ENCODE peak calls at places on chromosomes 13 and 19, in six cellular contexts. B is HCT116, L is hepatocyte, S is PC-9, N is GM23248, Q is Karpas-422. O is an unnamed sample.
A peak's percentile ranks its signal among the peaks of the same experiment; 100 is the strongest.

GRCh38 chr13:89628567-89628966 is 1718.9 kb upstream of the MIR17HG start:
- DNase-seq in B (no peak), L (no peak), S (no peak), N (no peak), Q (no peak), O (no peak)

GRCh38 chr19:17359905-17360800 is 17.0 kb downstream of the PLVAP start:
- DNase-seq in B (no peak), L (no peak), S (no peak), N (no peak), Q (no peak), O (no peak)

GRCh38 chr19:27741236-27741635 is 1471.7 kb downstream of the UQCRFS1 start:
- DNase-seq in B (no peak), L (no peak), S (no peak), N (no peak), Q (no peak), O (no peak)

GRCh38 chr13:68727788-68728187 is 1379.8 kb upstream of the ATXN8OS start:
- DNase-seq in B (no peak), L (no peak), S (no peak), N (no peak), Q (no peak), O (no peak)

GRCh38 chr19:54482889-54483288 is 9.8 kb upstream of the CDC42EP5 start:
- DNase-seq in B (no peak), L (no peak), S (no peak), N (no peak), Q (no peak), O (no peak)

GRCh38 chr19:14536926-14537692 is 7.7 kb downstream of the TECR start:
- DNase-seq in B (peak; percentile 88), L (peak; percentile 87), S (peak; percentile 91), N (peak; percentile 50), Q (peak; percentile 90), O (peak; percentile 98)

GRCh38 chr13:50989476-50989875 is 79.9 kb downstream of the RNASEH2B start:
- DNase-seq in B (no peak), L (peak; percentile 57), S (no peak), N (no peak), Q (no peak), O (peak; percentile 71)

GRCh38 chr19:35194022-35194984 is 34.2 kb downstream of the FAM187B start:
- DNase-seq in B (no peak), L (no peak), S (no peak), N (no peak), Q (no peak), O (no peak)

GRCh38 chr13:111007209-111007608 is 92.3 kb upstream of the ANKRD10 start:
- DNase-seq in B (no peak), L (no peak), S (no peak), N (no peak), Q (peak; percentile 62), O (no peak)

GRCh38 chr13:104008571-104009435 is 942.6 kb upstream of the SLC10A2 start:
- DNase-seq in B (no peak), L (no peak), S (no peak), N (no peak), Q (no peak), O (no peak)

GRCh38 chr19:36257512-36257876 is 42.6 kb downstream of the ZNF146 start:
- DNase-seq in B (no peak), L (no peak), S (no peak), N (peak; percentile 26), Q (no peak), O (peak; percentile 81)

GRCh38 chr19:5673752-5674151 is 6.6 kb downstream of the MICOS13 start:
- DNase-seq in B (no peak), L (no peak), S (no peak), N (no peak), Q (no peak), O (no peak)

GRCh38 chr19:29308977-29309520 is 96.1 kb upstream of the UQCRFS1 start:
- DNase-seq in B (no peak), L (no peak), S (no peak), N (no peak), Q (no peak), O (peak; percentile 64)

GRCh38 chr19:50516859-50517703 is 3.4 kb upstream of the ASPDH start:
- DNase-seq in B (no peak), L (no peak), S (no peak), N (no peak), Q (no peak), O (peak; percentile 51)

GRCh38 chr19:33864311-33864850 is 67.7 kb downstream of the KCTD15 start:
- DNase-seq in B (no peak), L (no peak), S (no peak), N (no peak), Q (no peak), O (no peak)

GRCh38 chr13:50085063-50085462 is 69.8 kb downstream of the KCNRG start:
- DNase-seq in B (no peak), L (peak; percentile 72), S (no peak), N (peak; percentile 75), Q (no peak), O (peak; percentile 78)

GRCh38 chr19:38735257-38735686 is 9.0 kb downstream of the CAPN12 start:
- DNase-seq in B (no peak), L (peak; percentile 64), S (peak; percentile 74), N (no peak), Q (no peak), O (peak; percentile 84)

GRCh38 chr19:19418548-19419260 is 13.2 kb downstream of the GATAD2A start:
- DNase-seq in B (no peak), L (no peak), S (no peak), N (no peak), Q (no peak), O (no peak)

GRCh38 chr19:39470724-39471339 is 9.8 kb upstream of the TIMM50 start:
- DNase-seq in B (no peak), L (no peak), S (no peak), N (peak; percentile 51), Q (no peak), O (no peak)

GRCh38 chr19:1844536-1845515 is 3.5 kb downstream of the REXO1 start:
- DNase-seq in B (no peak), L (no peak), S (no peak), N (peak; percentile 36), Q (no peak), O (no peak)

GRCh38 chr19:2227415-2228156 is 8.5 kb downstream of the PLEKHJ1 start:
- DNase-seq in B (no peak), L (no peak), S (no peak), N (no peak), Q (no peak), O (peak; percentile 33)

GRCh38 chr19:38730731-38731589 is 13.3 kb downstream of the CAPN12 start:
- DNase-seq in B (no peak), L (no peak), S (no peak), N (no peak), Q (no peak), O (no peak)

GRCh38 chr19:41219924-41220567 is 1.0 kb downstream of the AXL start:
- DNase-seq in B (no peak), L (peak; percentile 49), S (peak; percentile 39), N (peak; percentile 81), Q (no peak), O (peak; percentile 17)

GRCh38 chr13:51451467-51452390 is 1.1 kb downstream of the INTS6 start:
- DNase-seq in B (peak; percentile 36), L (peak; percentile 87), S (peak; percentile 54), N (peak; percentile 83), Q (peak; percentile 93), O (peak; percentile 92)

GRCh38 chr19:13103961-13104847 is 1.5 kb upstream of the LYL1 start:
- DNase-seq in B (no peak), L (no peak), S (no peak), N (peak; percentile 52), Q (peak; percentile 93), O (peak; percentile 81)

GRCh38 chr13:48737689-48738088 is 84.0 kb downstream of the CYSLTR2 start:
- DNase-seq in B (no peak), L (no peak), S (no peak), N (no peak), Q (no peak), O (no peak)

GRCh38 chr19:23509686-23510450 is 114.6 kb upstream of the ZNF91 start:
- DNase-seq in B (no peak), L (no peak), S (peak; percentile 74), N (no peak), Q (no peak), O (no peak)

GRCh38 chr19:15299568-15300409 is 32.5 kb downstream of the BRD4 start:
- DNase-seq in B (no peak), L (no peak), S (no peak), N (peak; percentile 87), Q (no peak), O (no peak)

GRCh38 chr19:45773384-45773783 is 4.3 kb upstream of the SIX5 start:
- DNase-seq in B (no peak), L (no peak), S (no peak), N (no peak), Q (no peak), O (no peak)

GRCh38 chr13:94298346-94298745 is 181.1 kb downstream of the DCT start:
- DNase-seq in B (no peak), L (no peak), S (no peak), N (no peak), Q (no peak), O (no peak)

GRCh38 chr13:45928843-45929242 is 77.3 kb upstream of the SIAH3 start:
- DNase-seq in B (no peak), L (no peak), S (no peak), N (no peak), Q (no peak), O (no peak)

GRCh38 chr13:110316196-110316595 is 9.1 kb downstream of the COL4A2 start:
- DNase-seq in B (no peak), L (no peak), S (no peak), N (no peak), Q (no peak), O (no peak)

GRCh38 chr19:4139614-4140236 is 13.7 kb upstream of the CREB3L3 start:
- DNase-seq in B (peak; percentile 71), L (peak; percentile 77), S (peak; percentile 78), N (peak; percentile 60), Q (peak; percentile 92), O (peak; percentile 83)

DNA sequence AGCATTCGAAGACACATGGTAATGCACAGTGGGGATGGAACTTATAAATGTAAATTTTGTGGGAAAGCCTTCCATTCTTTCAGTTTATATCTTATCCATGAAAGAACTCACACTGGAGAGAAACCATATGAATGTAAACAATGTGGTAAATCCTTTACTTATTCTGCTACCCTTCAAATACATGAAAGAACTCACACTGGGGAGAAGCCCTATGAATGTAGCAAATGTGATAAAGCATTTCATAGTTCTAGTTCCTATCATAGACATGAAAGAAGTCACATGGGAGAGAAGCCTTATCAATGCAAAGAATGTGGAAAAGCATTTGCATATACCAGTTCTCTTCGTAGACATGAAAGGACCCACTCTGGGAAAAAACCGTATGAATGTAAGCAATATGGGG is 16.2 kb upstream of the ZNF763 start:
- DNase-seq in B (no peak), L (no peak), S (no peak), N (no peak), Q (no peak), O (no peak)
- H3K9me2 ChIP-seq in B (no peaks in the 10 kb centered on the region), L (no peaks in the 10 kb centered on the region), S (no peaks in the 10 kb centered on the region), N (no peaks in the 10 kb centered on the region), Q (no peaks in the 10 kb centered on the region), O (no peaks in the 10 kb centered on the region)

GRCh38 chr13:106917024-106917491 is 349.1 kb upstream of the ARGLU1 start:
- DNase-seq in B (no peak), L (no peak), S (no peak), N (no peak), Q (no peak), O (peak; percentile 46)
- H3K9me2 ChIP-seq in B (no peaks in the 10 kb centered on the region), L (no peaks in the 10 kb centered on the region), S (no peaks in the 10 kb centered on the region), N (no peaks in the 10 kb centered on the region), Q (no peaks in the 10 kb centered on the region), O (no peaks in the 10 kb centered on the region)

GRCh38 chr13:97067342-97067895 is 73.1 kb upstream of the OXGR1 start:
- DNase-seq in B (no peak), L (no peak), S (no peak), N (peak; percentile 39), Q (no peak), O (no peak)
- H3K9me2 ChIP-seq in B (no peaks in the 10 kb centered on the region), L (no peaks in the 10 kb centered on the region), S (no peaks in the 10 kb centered on the region), N (no peaks in the 10 kb centered on the region), Q (no peaks in the 10 kb centered on the region), O (no peaks in the 10 kb centered on the region)

GRCh38 chr13:26646603-26647002 is 89.1 kb downstream of the WASF3 start:
- DNase-seq in B (no peak), L (no peak), S (no peak), N (no peak), Q (no peak), O (peak; percentile 71)
- H3K9me2 ChIP-seq in B (no peaks in the 10 kb centered on the region), L (no peaks in the 10 kb centered on the region), S (no peaks in the 10 kb centered on the region), N (no peaks in the 10 kb centered on the region), Q (no peaks in the 10 kb centered on the region), O (no peaks in the 10 kb centered on the region)

O was measured in GM23338.